ENCODE peak calls at places on chromosomes 3 and 15, in eight cellular contexts. P is T-helper 2 cell; Y is Right ventricle myocardium inferior; B is LoVo; S is Kasumi-1; G is HTR-8/SVneo; F is A549; Z is activated CD8-positive, alpha-beta memory T cell treated with anti-CD3 and anti-CD28 coated beads for 24 hours. D is an unnamed sample.

GRCh38 chr3:10417849-10418248 is 87.5 kb downstream of the ATP2B2 start:
- DNase-seq in Z (no peak), S (peak), B (no peak), F (peak), P (no peak), Y (no peak), G (peak), D (no peak)

GRCh38 chr15:66842710-66843441 is 140.8 kb downstream of the SMAD6 start:
- DNase-seq in S (no peak), F (peak), Z (no peak), B (peak), Y (peak), P (no peak), G (peak), D (no peak)

GRCh38 chr15:85504739-85505676 is 124.6 kb downstream of the AKAP13 start:
- DNase-seq in G (peak), Y (no peak), P (no peak), S (peak), F (peak), B (peak), Z (no peak), D (peak)

GRCh38 chr15:60917469-60918130 is 311.5 kb downstream of the RORA start:
- DNase-seq in Z (no peak), F (no peak), P (no peak), Y (no peak), G (no peak), B (no peak), S (no peak), D (no peak)

GRCh38 chr3:189123595-189124387 is 48.0 kb upstream of the TPRG1 start:
- DNase-seq in F (no peak), P (no peak), Y (no peak), Z (no peak), B (no peak), G (no peak), S (no peak), D (no peak)

GRCh38 chr15:26972636-26973035 is 1.7 kb downstream of the GABRG3 start:
- DNase-seq in Z (no peak), P (no peak), Y (no peak), G (no peak), F (no peak), S (no peak), B (no peak), D (no peak)

GRCh38 chr3:187247398-187247797 is 44.1 kb downstream of the MASP1 start:
- DNase-seq in Y (no peak), P (no peak), F (no peak), G (no peak), B (no peak), Z (no peak), S (no peak), D (peak)

GRCh38 chr3:193710286-193711164 is 117.5 kb downstream of the OPA1 start:
- DNase-seq in P (no peak), Y (no peak), Z (no peak), S (no peak), B (no peak), G (no peak), F (no peak), D (no peak)

GRCh38 chr15:67701669-67702068 is 123.6 kb upstream of the SKOR1 start:
- DNase-seq in Y (no peak), S (no peak), F (no peak), Z (no peak), G (no peak), P (no peak), B (no peak), D (no peak)

GRCh38 chr15:68553994-68554715 is 24.6 kb upstream of the CORO2B start:
- DNase-seq in S (peak), B (peak), Z (peak), F (peak), P (no peak), G (peak), Y (no peak), D (peak)

GRCh38 chr15:86876387-86876786 is 796.7 kb downstream of the AGBL1 start:
- DNase-seq in S (no peak), G (no peak), B (no peak), Z (no peak), P (no peak), Y (no peak), F (no peak), D (no peak)

GRCh38 chr3:61141184-61141583 is 110.1 kb downstream of the FHIT start:
- DNase-seq in Z (no peak), Y (no peak), G (no peak), F (no peak), B (no peak), P (no peak), S (no peak), D (no peak)

GRCh38 chr15:77642019-77642418 is 9.3 kb upstream of the LINGO1 start:
- DNase-seq in G (no peak), Z (no peak), B (no peak), Y (peak), S (no peak), F (no peak), P (no peak), D (no peak)

D was measured in T-helper 1 cell.